ENCODE peak calls at places on chromosomes 11 and 22, in six cellular contexts. Z, G, T, R, U and V are unnamed samples.

GRCh38 chr11:64890084-64890944 is 11.9 kb upstream of the EHD1 start:
- DNase-seq in Z (no peak), R (no peak), G (no peak), U (no peak), T (no peak), V (no peak)

GRCh38 chr11:27100534-27100933 is 59.9 kb downstream of the BBOX1 start:
- DNase-seq in G (no peak), R (no peak), Z (no peak), U (no peak), T (no peak), V (no peak)

GRCh38 chr11:66365166-66365565 is 6.4 kb downstream of the SLC29A2 start:
- DNase-seq in Z (no peak), R (no peak), G (no peak), U (no peak), T (no peak), V (no peak)

GRCh38 chr11:67663515-67664212 is 10.8 kb downstream of the ALDH3B2 start:
- DNase-seq in T (no peak), G (no peak), U (no peak), Z (no peak), R (no peak), V (no peak)

GRCh38 chr22:33850227-33850626 is 70.0 kb downstream of the LARGE1 start:
- DNase-seq in U (no peak), R (no peak), T (no peak), Z (no peak), G (no peak), V (no peak)

GRCh38 chr11:120880791-120881190 is 143.1 kb upstream of the TBCEL start:
- DNase-seq in U (no peak), G (no peak), Z (no peak), R (no peak), T (no peak), V (no peak)

GRCh38 chr11:44133335-44133946 is 38.0 kb downstream of the EXT2 start:
- DNase-seq in R (peak; percentile 5), G (peak; percentile 6), T (no peak), U (no peak), Z (no peak), V (no peak)

GRCh38 chr11:61602775-61603569 is 22.1 kb upstream of the SYT7 start:
- DNase-seq in U (peak; percentile 74), Z (no peak), G (peak; percentile 45), R (no peak), T (no peak), V (no peak)

GRCh38 chr11:48034926-48035876 is 54.8 kb downstream of the PTPRJ start:
- DNase-seq in R (no peak), T (no peak), U (peak; percentile 97), G (no peak), Z (no peak), V (no peak)

GRCh38 chr11:36702330-36703054 is 104.5 kb upstream of the RAG2 start:
- DNase-seq in Z (no peak), U (no peak), T (no peak), R (peak; percentile 77), G (peak; percentile 49), V (no peak)

GRCh38 chr22:41021039-41021654 is 70.0 kb downstream of the RBX1 start:
- DNase-seq in G (no peak), T (no peak), Z (no peak), U (peak; percentile 16), R (no peak), V (peak; percentile 52)

GRCh38 chr11:76770642-76771445 is 12.3 kb upstream of the TSKU start:
- DNase-seq in Z (no peak), G (no peak), U (peak; percentile 82), T (no peak), R (no peak), V (no peak)